ENCODE peak calls at places on chromosomes 5 and 9, in nine cellular contexts. L is caudate nucleus; T is G401; V is adrenal gland; E is stimulated activated CD4-positive, alpha-beta T cell treated with anti-CD3 and anti-CD28 coated beads, Interleukin-2, amount 100 ng/mL, for 48 hours; K is fibroblast of the conjunctiva; X is neural crest cell; Q is NCI-H1694 treated with DMSO at 0.1 percent for 48 hours; C is activated T-cell treated with anti-CD3 and anti-CD28 coated beads, Interleukin-2, amount 50 U/mL, for 48 hours. G is an unnamed sample.

GRCh38 chr5:138092301-138092700 is 8.5 kb downstream of the WNT8A start:
- DNase-seq in X (no peak), C (no peak), E (no peak), L (no peak), T (no peak), Q (no peak), K (no peak), V (no peak), G (no peak)

GRCh38 chr5:140576776-140577201 is 12.2 kb downstream of the SLC35A4 start:
- DNase-seq in K (no peak), L (no peak), X (no peak), C (no peak), T (no peak), V (no peak), E (no peak), Q (no peak), G (no peak)

GRCh38 chr9:138098908-138099791 is 221.6 kb downstream of the CACNA1B start:
- DNase-seq in X (no peak), L (no peak), E (no peak), K (no peak), V (peak), T (no peak), C (no peak), Q (no peak), G (peak)

GRCh38 chr9:34328500-34328982 is 527 bp downstream of the KIF24 start:
- DNase-seq in E (no peak), V (no peak), L (no peak), C (no peak), Q (peak), T (no peak), X (no peak), K (no peak), G (no peak)

GRCh38 chr5:371811-372555 is 50.5 kb downstream of the AHRR start:
- DNase-seq in C (peak), X (no peak), L (no peak), K (no peak), Q (no peak), E (no peak), V (no peak), T (no peak), G (no peak)

GRCh38 chr5:75363726-75364495 is 26.9 kb downstream of the HMGCR start:
- DNase-seq in C (no peak), T (peak), K (no peak), E (no peak), V (no peak), X (no peak), L (no peak), Q (peak), G (peak)

GRCh38 chr5:56698463-56699381 is 116.6 kb upstream of the MAP3K1 start:
- DNase-seq in Q (peak), X (no peak), T (peak), L (no peak), C (no peak), K (no peak), E (no peak), V (no peak), G (no peak)

GRCh38 chr5:172437445-172438303 is 16.7 kb downstream of the SH3PXD2B start:
- DNase-seq in T (peak), V (peak), E (no peak), C (no peak), Q (peak), L (no peak), K (peak), X (no peak), G (no peak)

GRCh38 chr9:133701981-133702797 is 36.0 kb downstream of the SARDH start:
- DNase-seq in E (peak), X (no peak), L (no peak), V (no peak), K (peak), T (peak), C (peak), Q (peak), G (peak)

GRCh38 chr9:99720455-99721050 is 101.1 kb upstream of the NR4A3 start:
- DNase-seq in Q (no peak), E (no peak), V (no peak), C (no peak), K (peak), L (no peak), T (no peak), X (no peak), G (no peak)

GRCh38 chr5:78610163-78610583 is 38.4 kb downstream of the LHFPL2 start:
- DNase-seq in K (no peak), X (no peak), C (no peak), L (no peak), Q (no peak), E (no peak), T (no peak), V (no peak), G (peak)

GRCh38 chr5:10262995-10263394 is 12.9 kb downstream of the CCT5 start:
- DNase-seq in V (no peak), K (no peak), L (no peak), E (no peak), T (no peak), C (no peak), Q (no peak), X (no peak), G (no peak)

GRCh38 chr9:114097613-114098020 is 1.5 kb downstream of the KIF12 start:
- DNase-seq in L (no peak), K (no peak), C (no peak), Q (peak), E (no peak), T (no peak), V (no peak), X (no peak), G (no peak)

GRCh38 chr9:130938652-130939404 is at the start of gene FIBCD1:
- DNase-seq in C (peak), K (no peak), E (peak), L (no peak), Q (no peak), X (no peak), V (no peak), T (no peak), G (no peak)

GRCh38 chr5:174320051-174320450 is 274.5 kb downstream of the NSG2 start:
- DNase-seq in V (no peak), T (no peak), K (no peak), X (no peak), E (no peak), Q (no peak), L (no peak), C (no peak), G (no peak)

GRCh38 chr5:18732556-18733479 is 1098.6 kb downstream of the TAF11L14 start:
- DNase-seq in K (no peak), L (no peak), E (no peak), C (no peak), V (no peak), X (no peak), Q (no peak), T (no peak), G (no peak)

GRCh38 chr5:160175438-160176218 is 53.7 kb upstream of the FABP6 start:
- DNase-seq in L (peak), V (peak), E (no peak), K (no peak), C (no peak), X (no peak), T (peak), Q (no peak), G (no peak)

GRCh38 chr5:138946831-138947560 is 71.9 kb upstream of the LRRTM2 start:
- DNase-seq in E (no peak), V (peak), L (no peak), K (no peak), T (no peak), X (no peak), Q (no peak), C (no peak), G (no peak)

GRCh38 chr9:87381746-87382145 is 115.9 kb upstream of the DAPK1 start:
- DNase-seq in Q (no peak), T (no peak), L (no peak), C (no peak), K (no peak), X (no peak), E (no peak), V (no peak), G (no peak)

GRCh38 chr9:99753436-99753835 is 68.2 kb upstream of the NR4A3 start:
- DNase-seq in T (no peak), V (no peak), C (no peak), X (no peak), K (no peak), Q (no peak), L (no peak), E (no peak), G (no peak)

GRCh38 chr5:124810420-124810819 is 64.0 kb upstream of the ZNF608 start:
- DNase-seq in V (no peak), E (no peak), X (no peak), L (no peak), T (no peak), K (no peak), Q (no peak), C (no peak), G (no peak)

GRCh38 chr5:142179776-142180387 is 71.3 kb downstream of the NDFIP1 start:
- DNase-seq in T (no peak), K (no peak), V (no peak), E (no peak), X (no peak), C (no peak), Q (no peak), L (no peak), G (no peak)

GRCh38 chr5:168430303-168430702 is 56.0 kb upstream of the RARS1 start:
- DNase-seq in X (no peak), V (no peak), C (no peak), K (no peak), T (no peak), Q (no peak), L (no peak), E (no peak), G (no peak)

GRCh38 chr9:115195889-115196288 is 77.9 kb upstream of the TNC start:
- DNase-seq in K (no peak), X (no peak), L (no peak), C (no peak), E (no peak), Q (no peak), T (no peak), V (no peak), G (no peak)

GRCh38 chr5:76762484-76762883 is 46.6 kb downstream of the F2R start:
- DNase-seq in Q (no peak), V (no peak), C (no peak), E (no peak), X (no peak), L (no peak), K (no peak), T (no peak), G (no peak)

GRCh38 chr9:98879958-98880300 is 63.8 kb upstream of the COL15A1 start:
- DNase-seq in C (no peak), L (no peak), V (no peak), X (no peak), K (no peak), T (no peak), Q (no peak), E (no peak), G (no peak)

GRCh38 chr5:132479073-132479811 is 11.3 kb downstream of the IRF1 start:
- DNase-seq in C (peak), V (no peak), X (no peak), E (no peak), T (no peak), L (no peak), Q (no peak), K (no peak), G (no peak)

GRCh38 chr9:96514108-96514824 is 64.3 kb downstream of the HABP4 start:
- DNase-seq in V (no peak), C (no peak), Q (no peak), E (no peak), T (no peak), L (no peak), K (peak), X (no peak), G (no peak)

GRCh38 chr5:40414922-40415321 is 264.8 kb upstream of the PTGER4 start:
- DNase-seq in E (no peak), X (no peak), T (no peak), Q (no peak), C (no peak), V (no peak), L (no peak), K (no peak), G (no peak)

GRCh38 chr9:110788871-110789270 is 120.3 kb downstream of the MUSK start:
- DNase-seq in T (no peak), C (no peak), Q (no peak), K (no peak), E (no peak), V (no peak), X (no peak), L (no peak), G (no peak)

GRCh38 chr9:99971410-99971809 is 65.0 kb downstream of the STX17 start:
- DNase-seq in E (no peak), Q (no peak), V (no peak), L (no peak), T (no peak), X (no peak), K (no peak), C (no peak), G (no peak)

GRCh38 chr9:4327504-4328191 is 27.8 kb upstream of the GLIS3 start:
- DNase-seq in C (no peak), V (no peak), X (no peak), L (no peak), Q (no peak), K (peak), E (no peak), T (no peak), G (no peak)

GRCh38 chr9:79041266-79041665 is 530.5 kb upstream of the TLE4 start:
- DNase-seq in Q (no peak), X (no peak), V (no peak), E (no peak), T (no peak), C (no peak), K (no peak), L (no peak), G (no peak)

GRCh38 chr9:111870774-111871542 is 25.7 kb upstream of the UGCG start:
- DNase-seq in C (peak), E (peak), T (no peak), V (no peak), X (no peak), L (no peak), K (no peak), Q (no peak), G (no peak)

GRCh38 chr9:134440636-134441226 is 114.5 kb downstream of the RXRA start:
- DNase-seq in T (no peak), E (no peak), L (no peak), Q (peak), V (no peak), C (no peak), K (no peak), X (no peak), G (no peak)

GRCh38 chr5:137344723-137345322 is 154.3 kb downstream of the SPOCK1 start:
- DNase-seq in K (peak), V (peak), L (no peak), E (peak), C (peak), X (peak), T (no peak), Q (peak), G (peak)

GRCh38 chr9:121758693-121759092 is 107.3 kb downstream of the DAB2IP start:
- DNase-seq in C (no peak), Q (no peak), V (no peak), K (no peak), T (peak), E (no peak), X (no peak), L (no peak), G (no peak)

GRCh38 chr5:53397845-53398244 is 82.6 kb upstream of the FST start:
- DNase-seq in X (no peak), C (no peak), E (no peak), L (no peak), Q (no peak), V (peak), K (peak), T (no peak), G (no peak)

G was measured in gastrocnemius medialis.